ENCODE peak calls at places on chromosomes 4 and X, in four cellular contexts. One of them, this sample, is unnamed.
A peak's percentile ranks its signal among the peaks of the same experiment; 100 is the strongest.

GRCh38 chrX:331772-332495 is 13.3 kb upstream of the GTPBP6 start:
- DNase-seq in NCI-H748 treated with DMSO at 0.1 percent for 48 hours: no peak
- DNase-seq in activated naive CD4-positive, alpha-beta T cell treated with anti-CD3 and anti-CD28 coated beads, Interleukin-2, amount 50 U/mL, for 72 hours: no peak
- DNase-seq in HEK293T: no peak
- DNase-seq in this sample: no peak

GRCh38 chrX:28498658-28499057 is 88.6 kb upstream of the IL1RAPL1 start:
- DNase-seq in NCI-H748 treated with DMSO at 0.1 percent for 48 hours: no peak
- DNase-seq in activated naive CD4-positive, alpha-beta T cell treated with anti-CD3 and anti-CD28 coated beads, Interleukin-2, amount 50 U/mL, for 72 hours: no peak
- DNase-seq in HEK293T: no peak
- DNase-seq in this sample: no peak

GRCh38 chrX:39258331-39258730 is 457.1 kb downstream of the MID1IP1 start:
- DNase-seq in NCI-H748 treated with DMSO at 0.1 percent for 48 hours: peak; percentile 35
- DNase-seq in activated naive CD4-positive, alpha-beta T cell treated with anti-CD3 and anti-CD28 coated beads, Interleukin-2, amount 50 U/mL, for 72 hours: no peak
- DNase-seq in HEK293T: no peak
- DNase-seq in this sample: no peak

GRCh38 chr4:165548702-165549101 is 169.9 kb downstream of the CPE start:
- DNase-seq in NCI-H748 treated with DMSO at 0.1 percent for 48 hours: no peak
- DNase-seq in activated naive CD4-positive, alpha-beta T cell treated with anti-CD3 and anti-CD28 coated beads, Interleukin-2, amount 50 U/mL, for 72 hours: no peak
- DNase-seq in HEK293T: no peak
- DNase-seq in this sample: no peak

GRCh38 chrX:136953867-136954787 is 73.6 kb upstream of the RBMX start:
- DNase-seq in NCI-H748 treated with DMSO at 0.1 percent for 48 hours: peak; percentile 44
- DNase-seq in activated naive CD4-positive, alpha-beta T cell treated with anti-CD3 and anti-CD28 coated beads, Interleukin-2, amount 50 U/mL, for 72 hours: peak; percentile 54
- DNase-seq in HEK293T: peak; percentile 77
- DNase-seq in this sample: no peak

GRCh38 chr4:127708985-127709384 is 21.2 kb upstream of the SLC25A31 start:
- DNase-seq in NCI-H748 treated with DMSO at 0.1 percent for 48 hours: no peak
- DNase-seq in activated naive CD4-positive, alpha-beta T cell treated with anti-CD3 and anti-CD28 coated beads, Interleukin-2, amount 50 U/mL, for 72 hours: no peak
- DNase-seq in HEK293T: no peak
- DNase-seq in this sample: no peak

GRCh38 chr4:53925050-53925605 is 139.3 kb downstream of the CHIC2 start:
- DNase-seq in NCI-H748 treated with DMSO at 0.1 percent for 48 hours: no peak
- DNase-seq in activated naive CD4-positive, alpha-beta T cell treated with anti-CD3 and anti-CD28 coated beads, Interleukin-2, amount 50 U/mL, for 72 hours: no peak
- DNase-seq in HEK293T: no peak
- DNase-seq in this sample: no peak

GRCh38 chr4:176792348-176793059 is at the start of gene VEGFC:
- DNase-seq in NCI-H748 treated with DMSO at 0.1 percent for 48 hours: peak; percentile 19
- DNase-seq in activated naive CD4-positive, alpha-beta T cell treated with anti-CD3 and anti-CD28 coated beads, Interleukin-2, amount 50 U/mL, for 72 hours: no peak
- DNase-seq in HEK293T: peak; percentile 69
- DNase-seq in this sample: peak; percentile 28

GRCh38 chr4:133641191-133641590 is 492.1 kb downstream of the PCDH10 start:
- DNase-seq in NCI-H748 treated with DMSO at 0.1 percent for 48 hours: no peak
- DNase-seq in activated naive CD4-positive, alpha-beta T cell treated with anti-CD3 and anti-CD28 coated beads, Interleukin-2, amount 50 U/mL, for 72 hours: no peak
- DNase-seq in HEK293T: no peak
- DNase-seq in this sample: no peak

GRCh38 chr4:29142708-29143107 is 1577.5 kb upstream of the PCDH7 start:
- DNase-seq in NCI-H748 treated with DMSO at 0.1 percent for 48 hours: no peak
- DNase-seq in activated naive CD4-positive, alpha-beta T cell treated with anti-CD3 and anti-CD28 coated beads, Interleukin-2, amount 50 U/mL, for 72 hours: no peak
- DNase-seq in HEK293T: no peak
- DNase-seq in this sample: no peak

GRCh38 chr4:132642196-132642817 is 506.8 kb upstream of the PCDH10 start:
- DNase-seq in NCI-H748 treated with DMSO at 0.1 percent for 48 hours: peak; percentile 52
- DNase-seq in activated naive CD4-positive, alpha-beta T cell treated with anti-CD3 and anti-CD28 coated beads, Interleukin-2, amount 50 U/mL, for 72 hours: no peak
- DNase-seq in HEK293T: peak; percentile 55
- DNase-seq in this sample: no peak

GRCh38 chr4:14178421-14178820 is 550.9 kb upstream of the BOD1L1 start:
- DNase-seq in NCI-H748 treated with DMSO at 0.1 percent for 48 hours: no peak
- DNase-seq in activated naive CD4-positive, alpha-beta T cell treated with anti-CD3 and anti-CD28 coated beads, Interleukin-2, amount 50 U/mL, for 72 hours: no peak
- DNase-seq in HEK293T: no peak
- DNase-seq in this sample: no peak

GRCh38 chr4:113834302-113834701 is 72.8 kb upstream of the CAMK2D start:
- DNase-seq in NCI-H748 treated with DMSO at 0.1 percent for 48 hours: no peak
- DNase-seq in activated naive CD4-positive, alpha-beta T cell treated with anti-CD3 and anti-CD28 coated beads, Interleukin-2, amount 50 U/mL, for 72 hours: no peak
- DNase-seq in HEK293T: no peak
- DNase-seq in this sample: no peak

GRCh38 chr4:27027428-27027827 is 166.8 kb downstream of the STIM2 start:
- DNase-seq in NCI-H748 treated with DMSO at 0.1 percent for 48 hours: no peak
- DNase-seq in activated naive CD4-positive, alpha-beta T cell treated with anti-CD3 and anti-CD28 coated beads, Interleukin-2, amount 50 U/mL, for 72 hours: no peak
- DNase-seq in HEK293T: no peak
- DNase-seq in this sample: no peak

GRCh38 chr4:77734928-77735327 is 84.2 kb downstream of the CNOT6L start:
- DNase-seq in NCI-H748 treated with DMSO at 0.1 percent for 48 hours: no peak
- DNase-seq in activated naive CD4-positive, alpha-beta T cell treated with anti-CD3 and anti-CD28 coated beads, Interleukin-2, amount 50 U/mL, for 72 hours: no peak
- DNase-seq in HEK293T: no peak
- DNase-seq in this sample: no peak

GRCh38 chrX:38861489-38861888 is 60.2 kb downstream of the MID1IP1 start:
- DNase-seq in NCI-H748 treated with DMSO at 0.1 percent for 48 hours: no peak
- DNase-seq in activated naive CD4-positive, alpha-beta T cell treated with anti-CD3 and anti-CD28 coated beads, Interleukin-2, amount 50 U/mL, for 72 hours: no peak
- DNase-seq in HEK293T: no peak
- DNase-seq in this sample: no peak

GRCh38 chr4:19675172-19675811 is 576.4 kb upstream of the SLIT2 start:
- DNase-seq in NCI-H748 treated with DMSO at 0.1 percent for 48 hours: no peak
- DNase-seq in activated naive CD4-positive, alpha-beta T cell treated with anti-CD3 and anti-CD28 coated beads, Interleukin-2, amount 50 U/mL, for 72 hours: no peak
- DNase-seq in HEK293T: no peak
- DNase-seq in this sample: no peak

GRCh38 chrX:91434351-91435168 is at the start of gene PABPC5:
- DNase-seq in NCI-H748 treated with DMSO at 0.1 percent for 48 hours: no peak
- DNase-seq in activated naive CD4-positive, alpha-beta T cell treated with anti-CD3 and anti-CD28 coated beads, Interleukin-2, amount 50 U/mL, for 72 hours: no peak
- DNase-seq in HEK293T: no peak
- DNase-seq in this sample: no peak

GRCh38 chrX:19964017-19964710 is 26.7 kb downstream of the BCLAF3 start:
- DNase-seq in NCI-H748 treated with DMSO at 0.1 percent for 48 hours: no peak
- DNase-seq in activated naive CD4-positive, alpha-beta T cell treated with anti-CD3 and anti-CD28 coated beads, Interleukin-2, amount 50 U/mL, for 72 hours: peak; percentile 54
- DNase-seq in HEK293T: no peak
- DNase-seq in this sample: no peak

GRCh38 chrX:68945081-68945602 is 116.3 kb downstream of the EFNB1 start:
- DNase-seq in NCI-H748 treated with DMSO at 0.1 percent for 48 hours: no peak
- DNase-seq in activated naive CD4-positive, alpha-beta T cell treated with anti-CD3 and anti-CD28 coated beads, Interleukin-2, amount 50 U/mL, for 72 hours: no peak
- DNase-seq in HEK293T: no peak
- DNase-seq in this sample: no peak

GRCh38 chr4:955931-956381 is 17.4 kb downstream of the DGKQ start:
- DNase-seq in NCI-H748 treated with DMSO at 0.1 percent for 48 hours: no peak
- DNase-seq in activated naive CD4-positive, alpha-beta T cell treated with anti-CD3 and anti-CD28 coated beads, Interleukin-2, amount 50 U/mL, for 72 hours: no peak
- DNase-seq in HEK293T: no peak
- DNase-seq in this sample: no peak